ENCODE peak calls at places on chromosome 6, in seven cellular contexts. F is spleen; R is CD8-positive, alpha-beta T cell; W is left lung; N is pancreas; D is heart right ventricle; G is tibial nerve. I is an unnamed sample.

GRCh38 chr6:934686-935085 is 241.7 kb upstream of the EXOC2 start:
- DNase-seq in G (no peak), D (no peak), W (no peak), R (no peak), F (no peak), N (no peak), I (no peak)

GRCh38 chr6:3987072-3987471 is 91.9 kb downstream of the FAM217A start:
- DNase-seq in F (no peak), N (peak), G (no peak), D (no peak), R (no peak), W (no peak), I (no peak)

GRCh38 chr6:77839292-77839691 is 186.5 kb downstream of the MEI4 start:
- DNase-seq in G (no peak), W (no peak), R (no peak), N (no peak), F (no peak), D (no peak), I (no peak)

GRCh38 chr6:160130729-160131484 is 9.3 kb downstream of the SLC22A1 start:
- DNase-seq in F (no peak), R (no peak), W (no peak), D (no peak), N (no peak), G (no peak), I (no peak)

GRCh38 chr6:34554593-34555322 is 1.4 kb downstream of the SPDEF start:
- DNase-seq in D (no peak), R (no peak), G (no peak), F (no peak), N (no peak), W (peak), I (no peak)

GRCh38 chr6:140462495-140463311 is 1088.3 kb upstream of the CITED2 start:
- DNase-seq in D (no peak), F (no peak), N (peak), R (no peak), W (no peak), G (no peak), I (no peak)

GRCh38 chr6:168386973-168387372 is 54.0 kb upstream of the SMOC2 start:
- DNase-seq in G (no peak), R (no peak), D (no peak), W (peak), F (peak), N (no peak), I (no peak)

GRCh38 chr6:166515072-166515810 is 71.2 kb downstream of the RAMACL start:
- DNase-seq in G (no peak), W (no peak), D (no peak), R (peak), N (no peak), F (no peak), I (no peak)

GRCh38 chr6:29720863-29721262 is 2.4 kb upstream of the HLA-F start:
- DNase-seq in D (no peak), F (no peak), N (no peak), G (no peak), W (no peak), R (peak), I (no peak)

GRCh38 chr6:73418081-73418741 is 23.6 kb downstream of the DDX43 start:
- DNase-seq in N (no peak), R (no peak), D (no peak), G (no peak), F (no peak), W (no peak), I (no peak)

GRCh38 chr6:41935190-41935569 is 6.4 kb downstream of the CCND3 start:
- DNase-seq in W (no peak), F (no peak), G (no peak), N (no peak), D (no peak), R (no peak), I (no peak)

GRCh38 chr6:41934278-41935189 is 7.1 kb downstream of the CCND3 start:
- DNase-seq in G (no peak), F (no peak), N (no peak), D (no peak), R (no peak), W (no peak), I (no peak)

GRCh38 chr6:41936073-41936837 is 5.4 kb downstream of the CCND3 start:
- DNase-seq in N (peak), W (peak), R (peak), F (peak), G (peak), D (peak), I (no peak)

GRCh38 chr6:41937472-41937871 is 4.1 kb downstream of the CCND3 start:
- DNase-seq in W (no peak), N (no peak), R (no peak), G (no peak), F (no peak), D (no peak), I (no peak)

DNA sequence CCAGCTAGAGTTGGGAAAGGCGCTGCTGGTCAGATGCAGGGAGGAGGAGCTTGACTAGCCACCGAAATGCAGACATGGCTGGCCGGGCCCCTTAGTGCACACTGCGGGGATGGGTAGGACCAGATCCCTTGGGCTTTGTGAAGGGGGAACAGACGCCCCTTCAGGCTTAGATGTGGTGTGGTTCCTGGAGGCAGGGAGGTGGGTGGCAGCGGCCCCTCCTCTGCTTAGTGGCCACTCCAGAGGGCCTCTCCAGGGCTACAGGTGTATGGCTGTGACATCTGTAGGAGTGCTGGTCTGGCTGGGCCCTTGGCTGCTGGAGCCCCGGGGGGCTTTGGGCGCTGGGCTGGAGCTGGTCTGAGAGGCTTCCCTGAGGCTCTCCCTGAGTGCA is 5.9 kb downstream of the CCND3 start:
- DNase-seq in R (no peak), W (no peak), G (no peak), N (no peak), F (no peak), D (no peak), I (no peak)
- H3K27ac ChIP-seq in R (peak), W (no peak), G (peak), N (no peak), F (peak), D (peak), I (peak)

GRCh38 chr6:27451660-27452390 is 21.1 kb downstream of the ZNF184 start:
- DNase-seq in F (no peak), R (no peak), W (no peak), N (no peak), G (no peak), D (no peak), I (no peak)
- H3K4me3 ChIP-seq in F (no peak), R (no peak), W (no peak), N (no peak), G (no peak), D (no peak), I (no peak)

DNA sequence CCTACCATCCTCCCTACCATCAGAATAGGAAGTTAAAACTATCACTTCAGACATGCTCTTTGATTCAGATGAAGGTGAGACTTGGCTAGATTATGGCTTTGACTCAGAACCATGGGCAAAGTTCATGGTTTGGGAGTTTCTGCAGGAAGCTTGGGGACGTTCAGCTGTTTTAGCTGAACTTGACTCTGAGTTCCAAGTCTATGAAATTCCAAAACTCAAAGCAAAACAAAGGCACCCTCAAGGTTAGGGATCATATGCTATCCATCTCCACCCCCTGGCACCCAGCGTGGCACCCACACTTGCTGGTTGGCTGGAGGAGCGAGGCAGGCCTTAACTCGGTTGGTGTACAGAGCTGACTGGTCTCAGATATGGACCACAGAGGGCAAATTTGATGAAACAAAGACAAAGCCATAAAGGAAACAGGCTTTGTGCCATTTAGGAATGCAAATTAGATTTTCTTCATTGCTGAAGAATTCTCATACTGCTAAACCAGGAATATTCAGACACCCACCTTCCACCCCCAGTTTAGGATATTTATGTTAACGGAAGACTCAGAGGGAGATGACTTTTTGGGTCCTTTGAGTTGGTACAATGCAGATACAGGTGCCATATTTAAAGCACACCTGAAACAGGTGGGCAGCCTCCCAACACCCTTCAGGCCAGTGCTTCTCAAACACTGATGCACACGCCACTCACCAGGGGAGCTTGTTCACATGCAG is 88.4 kb upstream of the SLC22A16 start:
- DNase-seq in R (no peak), D (no peak), N (no peak), F (no peak), G (no peak), W (no peak), I (no peak)
- H3K27ac ChIP-seq in R (no peak), D (no peak), N (no peak), F (no peak), G (peak), W (no peak), I (no peak)

GRCh38 chr6:27327023-27327742 is 15.1 kb upstream of the POM121L2 start:
- DNase-seq in N (no peak), F (no peak), R (no peak), W (no peak), D (no peak), G (no peak), I (no peak)

GRCh38 chr6:27334141-27334540 is 22.1 kb upstream of the POM121L2 start:
- DNase-seq in W (no peak), R (no peak), D (no peak), G (no peak), F (no peak), N (no peak), I (no peak)

GRCh38 chr6:27333642-27334040 is 21.6 kb upstream of the POM121L2 start:
- DNase-seq in W (no peak), D (no peak), F (no peak), R (no peak), N (no peak), G (no peak), I (no peak)

DNA sequence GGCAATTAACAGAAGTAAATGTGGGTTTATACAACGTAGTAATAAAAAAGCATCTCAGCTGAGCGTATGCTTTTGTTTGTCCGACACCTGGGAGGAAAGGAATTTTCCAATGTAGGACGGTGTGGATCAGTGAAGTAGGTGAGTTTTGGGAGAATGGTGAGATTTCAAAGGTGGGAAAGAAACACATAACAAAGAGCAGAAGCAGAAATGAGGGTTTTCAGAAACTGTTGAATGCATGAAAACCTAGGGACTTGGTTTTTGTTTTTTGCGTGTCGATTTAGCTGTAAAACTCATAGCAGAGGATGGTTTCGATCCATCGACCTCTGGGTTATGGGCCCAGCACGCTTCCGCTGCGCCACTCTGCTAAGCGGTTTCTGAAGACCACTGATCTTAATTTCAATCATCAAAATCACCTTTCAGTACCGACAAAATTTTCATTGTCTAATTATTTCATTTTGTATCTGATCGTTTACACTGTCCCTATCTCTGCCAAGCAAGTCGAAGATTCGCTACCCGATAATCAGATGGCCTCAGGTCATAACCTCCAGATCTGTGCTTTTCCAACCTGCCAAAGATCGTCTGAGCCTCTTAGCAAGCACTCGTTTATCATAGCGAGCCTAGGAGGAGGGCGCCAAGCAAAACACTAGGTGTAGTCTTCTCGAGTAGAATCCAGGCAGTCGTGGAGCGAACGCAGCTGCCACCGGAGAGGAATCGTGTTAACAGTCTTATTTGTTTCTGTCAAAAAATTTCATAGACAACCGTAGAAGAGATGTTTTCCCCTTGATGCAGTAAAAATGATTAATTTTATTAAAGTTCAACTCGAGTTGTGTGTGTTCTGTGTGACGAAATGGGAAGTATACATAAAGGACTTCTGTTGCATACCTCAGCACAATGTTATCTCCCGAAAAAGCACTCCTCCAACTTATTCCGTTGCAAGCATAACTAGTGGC is 20.9 kb upstream of the POM121L2 start:
- DNase-seq in R (peak), N (no peak), D (no peak), G (no peak), F (no peak), W (no peak), I (no peak)
- H3K4me3 ChIP-seq in R (peak), N (peak), D (peak), G (peak), F (peak), W (no peak), I (peak)

GRCh38 chr6:122207794-122208193 is 191.7 kb upstream of the HSF2 start:
- DNase-seq in N (no peak), R (no peak), F (no peak), D (no peak), G (no peak), W (no peak), I (no peak)
- H3K27ac ChIP-seq in N (no peak), R (no peak), F (no peak), D (no peak), G (no peak), W (no peak), I (no peak)

GRCh38 chr6:80938131-80938530 is 814.4 kb downstream of the TENT5A start:
- DNase-seq in R (no peak), W (no peak), G (no peak), N (no peak), F (no peak), D (no peak), I (no peak)

DNA sequence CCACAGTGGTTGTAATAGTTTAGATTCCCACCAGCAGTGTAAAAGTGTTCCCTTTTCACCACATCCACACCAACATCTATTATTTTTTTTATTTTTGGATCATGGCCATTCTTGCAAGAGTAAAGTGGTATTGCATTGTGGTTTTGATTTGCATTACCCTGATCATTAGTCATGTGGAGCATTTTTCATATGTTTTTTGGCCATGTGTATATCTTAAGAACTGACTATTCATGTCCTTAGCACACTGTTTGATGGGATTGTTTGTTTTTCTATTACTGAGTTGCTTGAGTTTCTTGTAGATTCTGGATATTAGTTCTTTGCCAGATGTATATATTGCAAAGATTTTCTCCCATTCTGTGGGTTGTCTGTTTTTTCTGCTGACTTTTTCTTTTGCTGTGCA is 820.1 kb downstream of the TENT5A start:
- DNase-seq in W (no peak), R (no peak), D (no peak), F (no peak), G (no peak), N (no peak), I (no peak)
- H3K4me3 ChIP-seq in W (no peak), R (no peak), D (no peak), F (no peak), G (no peak), N (no peak), I (no peak)

DNA sequence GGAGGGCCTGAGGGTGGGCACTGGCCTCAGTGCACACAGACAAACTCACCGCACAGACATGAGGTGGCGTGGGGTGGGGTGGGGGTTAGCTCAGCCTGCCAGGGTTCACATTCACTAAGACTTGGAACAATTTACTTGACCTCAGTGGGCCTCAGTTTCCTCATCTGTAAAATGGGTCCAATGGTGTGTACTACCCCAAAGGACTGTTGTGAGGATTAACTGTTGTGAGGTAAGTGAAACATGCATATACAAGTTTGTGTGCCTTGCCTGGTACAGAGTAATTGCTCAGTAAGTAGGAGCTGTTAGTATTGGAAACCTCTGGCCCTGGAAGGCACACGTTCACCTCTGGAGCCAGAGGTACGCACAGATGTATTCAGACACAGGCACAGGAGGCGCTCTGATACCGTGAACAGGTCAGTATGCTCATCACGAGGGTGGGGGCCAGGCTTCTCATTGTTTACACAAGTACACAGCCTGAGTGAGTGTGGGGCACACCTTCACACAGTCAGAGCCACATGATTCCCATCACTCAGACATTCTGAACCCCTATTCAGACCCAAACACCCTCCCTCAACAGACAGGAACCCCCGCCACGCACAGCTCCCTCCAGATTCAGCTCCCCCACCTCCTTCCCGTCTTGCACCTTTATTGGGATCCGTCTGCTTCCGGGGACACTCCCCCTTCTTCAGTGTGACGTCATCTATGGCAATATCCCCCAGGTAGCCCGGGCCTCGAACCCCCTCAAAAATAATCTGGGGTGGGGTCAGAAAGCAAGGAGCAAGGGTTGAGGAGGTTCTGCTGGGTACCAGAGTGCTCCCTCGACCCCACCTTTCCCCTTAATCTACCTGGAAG is 59.9 kb downstream of the MDGA1 start:
- DNase-seq in F (no peak), G (no peak), N (no peak), W (no peak), R (no peak), D (no peak), I (no peak)
- H3K27ac ChIP-seq in F (no peak), G (no peak), N (no peak), W (no peak), R (no peak), D (no peak), I (peak)

GRCh38 chr6:145967549-145967948 is 3.4 kb upstream of the SHPRH start:
- DNase-seq in G (no peak), F (no peak), R (no peak), W (no peak), D (no peak), N (no peak), I (no peak)

GRCh38 chr6:145960918-145961604 is 3.1 kb downstream of the SHPRH start:
- DNase-seq in W (peak), G (peak), F (no peak), D (peak), N (no peak), R (no peak), I (no peak)

GRCh38 chr6:145964948-145965366 is 799 bp upstream of the SHPRH start:
- DNase-seq in G (no peak), R (peak), W (no peak), N (no peak), D (no peak), F (no peak), I (no peak)

GRCh38 chr6:145962581-145962980 is 1.6 kb downstream of the SHPRH start:
- DNase-seq in D (no peak), F (no peak), N (no peak), G (no peak), W (no peak), R (no peak), I (no peak)

DNA sequence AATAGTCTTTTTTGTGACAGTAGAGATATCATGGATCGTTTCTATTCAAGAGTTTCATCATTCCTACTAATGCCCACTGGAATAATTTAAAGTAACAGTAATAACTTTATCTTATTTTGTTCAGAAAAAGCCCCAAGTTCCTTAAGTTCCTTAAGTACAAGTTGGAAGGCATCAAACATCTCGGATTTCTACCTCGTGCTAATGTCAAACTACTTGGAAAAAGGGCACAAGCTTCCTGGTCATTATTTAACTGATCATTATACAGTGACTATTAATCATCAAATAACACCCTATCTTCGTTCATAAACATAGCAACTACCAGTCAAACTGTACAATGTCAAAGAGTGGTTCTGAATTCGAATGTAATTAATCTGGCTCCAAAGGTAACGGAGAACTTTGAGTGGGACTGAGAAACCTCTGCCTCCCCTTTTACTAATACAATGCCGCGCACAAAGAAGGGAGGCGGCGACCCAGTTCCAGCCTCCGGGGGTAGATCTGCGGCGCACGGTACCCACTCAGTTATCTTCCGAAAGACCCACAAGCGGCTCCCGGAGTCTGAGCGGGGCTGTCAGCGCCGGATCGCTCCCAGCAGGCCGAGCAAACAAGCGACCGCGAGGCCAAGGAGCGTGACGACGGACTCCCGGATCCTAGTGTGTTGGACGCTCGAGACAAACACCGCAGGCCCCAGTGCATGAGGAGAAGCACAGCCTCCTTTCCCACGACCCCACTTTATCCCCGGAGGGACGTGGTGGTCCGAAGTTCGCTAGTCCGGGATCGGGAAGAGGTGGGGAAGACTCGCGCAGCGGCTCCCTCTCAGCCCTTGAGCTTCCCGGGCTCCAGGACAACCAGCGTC is 716 bp downstream of the SHPRH start:
- DNase-seq in N (peak), F (no peak), G (no peak), W (peak), D (no peak), R (peak), I (peak)
- H3K4me3 ChIP-seq in N (peak), F (peak), G (peak), W (peak), D (peak), R (peak), I (peak)